ENCODE peak calls at places on chromosomes 12 and 14, in five cellular contexts. One of them, this sample, is unnamed.

GRCh38 chr12:69330475-69331473 is 17.4 kb upstream of the LYZ start:
- DNase-seq in cardiac muscle cell: peak
- DNase-seq in fibroblast of the aortic adventitia: peak
- DNase-seq in HCT116: no peak
- DNase-seq in CD8-positive, alpha-beta T cell: peak
- DNase-seq in this sample: peak

GRCh38 chr12:32089156-32089950 is 17.3 kb upstream of the BICD1 start:
- DNase-seq in cardiac muscle cell: no peak
- DNase-seq in fibroblast of the aortic adventitia: no peak
- DNase-seq in HCT116: no peak
- DNase-seq in CD8-positive, alpha-beta T cell: no peak
- DNase-seq in this sample: peak

GRCh38 chr14:39071096-39071495 is 31.9 kb downstream of the SEC23A start:
- DNase-seq in cardiac muscle cell: no peak
- DNase-seq in fibroblast of the aortic adventitia: no peak
- DNase-seq in HCT116: no peak
- DNase-seq in CD8-positive, alpha-beta T cell: no peak
- DNase-seq in this sample: no peak

GRCh38 chr12:85803231-85803630 is 33.0 kb downstream of the RASSF9 start:
- DNase-seq in cardiac muscle cell: no peak
- DNase-seq in fibroblast of the aortic adventitia: peak
- DNase-seq in HCT116: no peak
- DNase-seq in CD8-positive, alpha-beta T cell: no peak
- DNase-seq in this sample: peak

GRCh38 chr12:12207746-12208145 is 59.1 kb downstream of the LRP6 start:
- DNase-seq in cardiac muscle cell: no peak
- DNase-seq in fibroblast of the aortic adventitia: no peak
- DNase-seq in HCT116: no peak
- DNase-seq in CD8-positive, alpha-beta T cell: no peak
- DNase-seq in this sample: no peak

GRCh38 chr14:91963465-91963864 is 16.0 kb upstream of the FBLN5 start:
- DNase-seq in cardiac muscle cell: no peak
- DNase-seq in fibroblast of the aortic adventitia: peak
- DNase-seq in HCT116: no peak
- DNase-seq in CD8-positive, alpha-beta T cell: no peak
- DNase-seq in this sample: peak

GRCh38 chr12:15982921-15983320 is 71.8 kb downstream of the DERA start:
- DNase-seq in cardiac muscle cell: no peak
- DNase-seq in fibroblast of the aortic adventitia: no peak
- DNase-seq in HCT116: no peak
- DNase-seq in CD8-positive, alpha-beta T cell: no peak
- DNase-seq in this sample: no peak

GRCh38 chr12:116121453-116121871 is 156.0 kb downstream of the MED13L start:
- DNase-seq in cardiac muscle cell: no peak
- DNase-seq in fibroblast of the aortic adventitia: peak
- DNase-seq in HCT116: no peak
- DNase-seq in CD8-positive, alpha-beta T cell: no peak
- DNase-seq in this sample: peak

GRCh38 chr12:84912191-84913142 is at the start of gene SLC6A15:
- DNase-seq in cardiac muscle cell: peak
- DNase-seq in fibroblast of the aortic adventitia: peak
- DNase-seq in HCT116: no peak
- DNase-seq in CD8-positive, alpha-beta T cell: no peak
- DNase-seq in this sample: peak

GRCh38 chr14:63277784-63278183 is 41.0 kb downstream of the GPHB5 start:
- DNase-seq in cardiac muscle cell: no peak
- DNase-seq in fibroblast of the aortic adventitia: peak
- DNase-seq in HCT116: no peak
- DNase-seq in CD8-positive, alpha-beta T cell: no peak
- DNase-seq in this sample: no peak

GRCh38 chr12:82223421-82223820 is 134.8 kb downstream of the CCDC59 start:
- DNase-seq in cardiac muscle cell: no peak
- DNase-seq in fibroblast of the aortic adventitia: no peak
- DNase-seq in HCT116: no peak
- DNase-seq in CD8-positive, alpha-beta T cell: no peak
- DNase-seq in this sample: no peak

GRCh38 chr12:55703288-55703687 is 4.4 kb downstream of the ITGA7 start:
- DNase-seq in cardiac muscle cell: no peak
- DNase-seq in fibroblast of the aortic adventitia: no peak
- DNase-seq in HCT116: no peak
- DNase-seq in CD8-positive, alpha-beta T cell: no peak
- DNase-seq in this sample: no peak

GRCh38 chr14:23513466-23514008 is 38.0 kb downstream of the ZFHX2 start:
- DNase-seq in cardiac muscle cell: no peak
- DNase-seq in fibroblast of the aortic adventitia: no peak
- DNase-seq in HCT116: no peak
- DNase-seq in CD8-positive, alpha-beta T cell: no peak
- DNase-seq in this sample: no peak

GRCh38 chr14:45072121-45072520 is 11.8 kb upstream of the PRPF39 start:
- DNase-seq in cardiac muscle cell: no peak
- DNase-seq in fibroblast of the aortic adventitia: no peak
- DNase-seq in HCT116: no peak
- DNase-seq in CD8-positive, alpha-beta T cell: no peak
- DNase-seq in this sample: no peak

GRCh38 chr14:24145219-24145618 is 1.2 kb downstream of the PSME2 start:
- DNase-seq in cardiac muscle cell: no peak
- DNase-seq in fibroblast of the aortic adventitia: no peak
- DNase-seq in HCT116: no peak
- DNase-seq in CD8-positive, alpha-beta T cell: no peak
- DNase-seq in this sample: no peak

GRCh38 chr12:38905480-38906351 is at the start of gene CPNE8:
- DNase-seq in cardiac muscle cell: peak
- DNase-seq in fibroblast of the aortic adventitia: peak
- DNase-seq in HCT116: peak
- DNase-seq in CD8-positive, alpha-beta T cell: peak
- DNase-seq in this sample: peak

DNA sequence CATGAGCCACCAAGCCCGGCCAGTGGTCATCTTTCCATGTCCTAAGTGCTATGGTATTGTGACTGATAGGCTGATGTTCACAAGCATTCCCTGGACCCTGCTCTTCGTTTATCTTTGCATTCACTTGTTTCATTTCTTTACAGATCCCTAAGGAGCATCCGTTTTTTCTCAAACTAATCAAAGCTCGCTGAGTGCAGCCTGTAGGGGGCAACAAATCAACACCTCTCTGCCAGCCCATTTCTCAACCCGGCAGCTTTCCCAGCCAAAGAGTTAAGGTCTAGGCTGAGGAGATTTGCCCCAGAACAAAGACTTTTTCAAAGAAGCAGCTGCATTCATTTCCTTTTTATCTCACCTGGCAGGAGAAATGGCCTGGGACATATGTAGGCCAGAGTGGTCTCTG is 12.1 kb downstream of the SIRT4 start:
- DNase-seq in cardiac muscle cell: no peak
- DNase-seq in fibroblast of the aortic adventitia: no peak
- DNase-seq in HCT116: no peak
- DNase-seq in CD8-positive, alpha-beta T cell: no peak
- DNase-seq in this sample: no peak
- TF ChIP-seq CTCF in cardiac muscle cell: peak
- TF ChIP-seq CTCF in fibroblast of the aortic adventitia: no peak
- TF ChIP-seq CTCF in HCT116: peak
- TF ChIP-seq CTCF in CD8-positive, alpha-beta T cell: no peak
- TF ChIP-seq CTCF in this sample: no peak

DNA sequence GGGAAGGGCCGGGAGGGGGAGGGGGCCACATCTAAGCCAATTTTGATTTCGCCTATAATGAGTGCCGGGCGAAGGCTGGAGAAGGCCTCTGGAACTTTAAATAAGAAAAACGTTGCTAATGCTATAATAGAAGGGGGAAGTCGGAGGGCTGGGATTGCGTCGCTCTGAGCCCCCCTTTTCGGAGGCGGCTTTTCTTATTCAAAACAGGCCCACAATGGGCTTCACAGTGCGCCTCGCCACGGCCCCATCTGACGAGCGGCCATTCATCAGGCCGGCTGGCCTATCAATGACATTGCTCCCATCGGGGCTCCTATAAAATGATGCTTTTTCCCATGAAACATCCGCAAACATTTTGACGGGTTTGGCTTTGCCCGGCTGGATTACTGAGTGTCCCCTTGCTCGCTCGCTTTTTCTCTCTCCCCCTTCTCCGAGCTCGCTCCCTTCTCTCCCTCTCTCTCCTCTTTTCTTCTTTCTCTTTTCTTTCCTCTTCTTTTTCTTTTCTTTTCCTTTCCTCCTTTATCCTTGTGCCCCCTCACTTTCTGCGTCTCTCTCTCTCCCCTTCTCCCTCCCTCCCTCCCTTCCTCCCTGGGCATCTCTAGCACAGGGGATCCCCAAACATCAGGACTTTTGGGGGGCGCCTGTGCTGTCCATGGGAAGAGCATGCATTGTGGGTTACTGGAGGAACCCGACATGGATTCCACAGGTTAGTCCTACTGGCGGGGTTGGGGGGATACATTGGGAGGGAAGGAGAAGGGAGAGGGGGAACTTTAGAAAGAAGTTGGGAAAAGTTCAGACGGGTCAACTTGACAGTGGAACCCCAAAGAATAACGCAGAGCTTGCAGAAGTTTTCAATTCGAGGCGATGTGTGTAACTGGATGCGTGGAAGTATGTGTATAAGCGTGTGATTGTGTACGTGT is at the start of gene RFX4:
- DNase-seq in cardiac muscle cell: no peak
- DNase-seq in fibroblast of the aortic adventitia: no peak
- DNase-seq in HCT116: no peak
- DNase-seq in CD8-positive, alpha-beta T cell: no peak
- DNase-seq in this sample: no peak
- H3K4me3 ChIP-seq in cardiac muscle cell: peak
- H3K4me3 ChIP-seq in fibroblast of the aortic adventitia: peak
- H3K4me3 ChIP-seq in HCT116: no peak
- H3K4me3 ChIP-seq in CD8-positive, alpha-beta T cell: peak
- H3K4me3 ChIP-seq in this sample: peak

DNA sequence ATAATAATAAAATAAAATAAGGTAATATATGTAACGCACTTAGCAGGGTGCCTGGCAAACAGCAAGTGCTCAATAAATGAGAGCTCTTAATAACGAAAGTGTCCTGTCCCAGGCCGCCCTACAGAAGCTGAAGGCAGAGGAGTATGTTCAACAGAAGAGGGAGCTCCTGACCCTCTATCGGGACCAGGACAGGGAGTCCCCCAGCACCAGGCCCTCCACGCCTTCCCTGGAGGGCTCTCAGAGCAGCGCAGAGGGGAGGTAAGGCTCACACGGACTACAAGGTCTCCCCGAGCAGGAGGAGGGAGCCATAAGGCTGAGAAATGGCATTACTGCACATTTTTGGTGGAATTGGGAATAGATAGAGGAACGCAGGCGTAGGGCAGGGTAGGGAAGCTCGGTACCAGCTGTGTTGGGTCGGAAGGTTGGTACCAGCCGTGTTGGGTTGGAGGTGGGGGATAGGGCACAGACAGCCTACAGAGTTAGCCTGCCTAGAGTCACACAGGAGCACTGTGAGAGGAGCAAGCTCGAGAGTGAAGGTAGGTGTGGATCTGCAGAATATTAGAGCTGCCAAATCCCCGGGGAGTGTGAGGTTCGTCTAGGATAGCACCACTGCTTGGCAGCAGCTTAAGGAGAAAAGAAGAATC is 15.4 kb downstream of the TNFRSF1A start:
- DNase-seq in cardiac muscle cell: peak
- DNase-seq in fibroblast of the aortic adventitia: peak
- DNase-seq in HCT116: no peak
- DNase-seq in CD8-positive, alpha-beta T cell: no peak
- DNase-seq in this sample: peak
- TF ChIP-seq CTCF in cardiac muscle cell: peak
- TF ChIP-seq CTCF in fibroblast of the aortic adventitia: peak
- TF ChIP-seq CTCF in HCT116: peak
- TF ChIP-seq CTCF in CD8-positive, alpha-beta T cell: no peak
- TF ChIP-seq CTCF in this sample: peak

DNA sequence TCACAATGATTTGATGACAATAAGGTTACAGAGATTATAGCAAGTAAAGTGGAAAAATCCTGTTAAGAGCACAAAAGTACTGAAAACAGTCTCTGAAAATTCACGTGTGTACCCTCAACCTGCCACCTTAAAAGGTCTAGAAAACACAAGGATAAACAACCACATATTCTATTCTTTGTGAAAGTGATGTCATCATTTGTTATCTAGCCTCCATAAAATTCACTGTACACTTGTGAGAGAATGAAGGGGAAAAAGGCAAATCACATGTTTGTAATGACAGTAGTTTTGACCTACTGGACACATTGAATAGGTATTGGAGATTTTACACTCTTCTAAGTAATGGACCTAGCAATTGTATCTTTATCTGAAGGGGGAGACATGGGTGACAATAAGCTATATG is 4.0 kb downstream of the PTGDR start:
- DNase-seq in cardiac muscle cell: no peak
- DNase-seq in fibroblast of the aortic adventitia: no peak
- DNase-seq in HCT116: no peak
- DNase-seq in CD8-positive, alpha-beta T cell: no peak
- DNase-seq in this sample: no peak
- H3K4me3 ChIP-seq in cardiac muscle cell: no peak
- H3K4me3 ChIP-seq in fibroblast of the aortic adventitia: no peak
- H3K4me3 ChIP-seq in HCT116: no peak
- H3K4me3 ChIP-seq in CD8-positive, alpha-beta T cell: no peak
- H3K4me3 ChIP-seq in this sample: no peak

DNA sequence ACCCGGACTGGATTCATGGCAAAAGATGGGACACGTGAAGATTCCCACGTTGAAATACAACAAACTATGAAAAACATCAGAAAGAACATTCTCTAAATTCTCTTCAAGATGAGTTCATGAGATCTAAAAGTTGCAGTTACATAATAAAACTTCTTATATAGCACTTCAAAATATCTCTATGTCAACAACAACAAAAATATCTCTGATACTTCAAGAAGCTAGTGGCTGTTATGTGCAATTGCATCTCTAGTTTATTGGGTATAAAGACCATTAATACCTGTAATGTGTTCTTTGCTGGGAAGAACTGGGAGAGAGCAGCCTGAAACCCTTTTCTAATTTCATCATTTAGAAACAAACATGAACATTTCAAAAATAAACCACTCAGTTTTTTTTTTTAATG is 69.2 kb upstream of the RGS6 start:
- DNase-seq in cardiac muscle cell: no peak
- DNase-seq in fibroblast of the aortic adventitia: no peak
- DNase-seq in HCT116: no peak
- DNase-seq in CD8-positive, alpha-beta T cell: no peak
- DNase-seq in this sample: no peak
- TF ChIP-seq CTCF in cardiac muscle cell: no peak
- TF ChIP-seq CTCF in fibroblast of the aortic adventitia: peak
- TF ChIP-seq CTCF in HCT116: peak
- TF ChIP-seq CTCF in CD8-positive, alpha-beta T cell: no peak
- TF ChIP-seq CTCF in this sample: no peak

DNA sequence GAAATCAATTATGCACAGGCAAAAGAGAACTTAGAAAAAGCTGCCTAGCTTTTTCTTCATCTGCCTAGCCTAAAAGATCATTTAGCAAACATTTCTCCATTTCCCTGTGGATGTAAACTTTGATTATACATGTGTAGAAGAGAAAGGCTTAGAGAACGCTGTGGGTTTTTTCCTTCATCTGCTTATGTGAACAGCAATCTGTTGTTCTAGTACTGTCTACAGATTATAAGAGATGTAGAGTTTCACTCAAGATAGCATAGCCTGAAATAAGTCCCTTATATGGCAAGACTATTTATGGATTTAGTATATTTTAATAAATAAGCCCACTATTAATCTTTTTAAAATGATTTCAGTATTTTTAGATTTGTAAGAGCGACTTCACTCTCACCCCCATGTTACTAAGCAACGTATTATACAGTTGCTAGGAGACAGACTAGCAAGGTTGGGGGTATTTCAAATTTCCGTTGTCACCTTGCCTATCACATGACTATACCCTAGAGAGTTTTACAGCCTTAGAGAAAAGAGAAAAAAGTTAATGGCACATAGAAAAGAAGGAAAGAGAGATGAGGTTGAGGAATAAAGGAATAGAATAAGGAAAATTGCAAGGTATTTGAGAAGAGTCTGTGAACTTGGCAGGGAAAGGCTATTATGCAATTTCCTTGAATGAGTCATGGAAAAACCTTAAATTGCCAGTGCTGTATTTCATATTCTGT is 12.2 kb upstream of the TUBA1A start:
- DNase-seq in cardiac muscle cell: peak
- DNase-seq in fibroblast of the aortic adventitia: peak
- DNase-seq in HCT116: peak
- DNase-seq in CD8-positive, alpha-beta T cell: no peak
- DNase-seq in this sample: peak
- H3K4me3 ChIP-seq in cardiac muscle cell: no peak
- H3K4me3 ChIP-seq in fibroblast of the aortic adventitia: peak
- H3K4me3 ChIP-seq in HCT116: no peak
- H3K4me3 ChIP-seq in CD8-positive, alpha-beta T cell: no peak
- H3K4me3 ChIP-seq in this sample: no peak